ENCODE peak calls at places on chromosomes 13 and 19, in nine cellular contexts. F is choroid plexus epithelial cell, W is GM23338, E is colonic mucosa, P is epithelial cell of esophagus, J is lower leg skin, K is fibroblast of pulmonary artery, I is astrocyte of the spinal cord, S is IMR-90. Y is an unnamed sample.

GRCh38 chr13:112605531-112605990 is 17.6 kb upstream of the TUBGCP3 start:
- DNase-seq in F (no peak), W (peak; percentile 44), E (no peak), P (no peak), J (no peak), K (no peak), I (no peak), S (no peak), Y (no peak)

GRCh38 chr19:43562211-43562697 is 13.1 kb downstream of the XRCC1 start:
- DNase-seq in F (no peak), W (no peak), E (no peak), P (no peak), J (no peak), K (no peak), I (no peak), S (no peak), Y (no peak)

GRCh38 chr19:41431426-41432386 is 4.5 kb upstream of the B3GNT8 start:
- DNase-seq in F (peak; percentile 74), W (peak; percentile 51), E (no peak), P (peak; percentile 46), J (no peak), K (peak; percentile 52), I (peak; percentile 14), S (peak; percentile 31), Y (no peak)

GRCh38 chr19:16741084-16741483 is 21.4 kb downstream of the NWD1 start:
- DNase-seq in F (no peak), W (no peak), E (no peak), P (no peak), J (no peak), K (no peak), I (no peak), S (no peak), Y (no peak)

GRCh38 chr19:48975947-48976847 is 11.1 kb downstream of the FTL start:
- DNase-seq in F (peak; percentile 40), W (peak; percentile 93), E (no peak), P (no peak), J (no peak), K (no peak), I (no peak), S (no peak), Y (no peak)

GRCh38 chr19:33080761-33081681 is at the start of gene GPATCH1:
- DNase-seq in F (peak; percentile 82), W (peak; percentile 97), E (peak; percentile 95), P (peak; percentile 86), J (peak; percentile 83), K (peak; percentile 83), I (peak; percentile 84), S (peak; percentile 73), Y (peak; percentile 60)

GRCh38 chr13:73351730-73352129 is 292.9 kb downstream of the KLF5 start:
- DNase-seq in F (no peak), W (no peak), E (no peak), P (no peak), J (no peak), K (no peak), I (no peak), S (no peak), Y (no peak)

GRCh38 chr13:50829226-50829625 is 14.3 kb downstream of the DLEU7 start:
- DNase-seq in F (no peak), W (no peak), E (no peak), P (peak; percentile 56), J (no peak), K (no peak), I (no peak), S (no peak), Y (no peak)

GRCh38 chr13:78160793-78161192 is 242.2 kb upstream of the EDNRB start:
- DNase-seq in F (peak; percentile 70), W (no peak), E (no peak), P (peak; percentile 29), J (no peak), K (peak; percentile 32), I (peak; percentile 70), S (peak; percentile 88), Y (peak; percentile 66)

GRCh38 chr13:112690242-112690943 is 555 bp downstream of the ATP11A start:
- DNase-seq in F (peak; percentile 23), W (peak; percentile 64), E (peak; percentile 47), P (peak; percentile 27), J (no peak), K (peak; percentile 35), I (peak; percentile 26), S (peak; percentile 44), Y (peak; percentile 3)

GRCh38 chr19:58558066-58558622 is at the start of gene UBE2M:
- DNase-seq in F (peak; percentile 64), W (peak; percentile 63), E (peak; percentile 59), P (peak; percentile 68), J (no peak), K (peak; percentile 39), I (peak; percentile 35), S (no peak), Y (no peak)

GRCh38 chr19:7515091-7515470 is 822 bp upstream of the ZNF358 start:
- DNase-seq in F (no peak), W (no peak), E (peak; percentile 45), P (no peak), J (no peak), K (no peak), I (no peak), S (peak; percentile 66), Y (no peak)

GRCh38 chr13:26254583-26255102 is 714 bp downstream of the CDK8 start:
- DNase-seq in F (peak; percentile 52), W (peak; percentile 73), E (peak; percentile 65), P (peak; percentile 72), J (peak; percentile 17), K (peak; percentile 36), I (peak; percentile 39), S (peak; percentile 31), Y (no peak)
- TF ChIP-seq CTCF in F (peak; percentile 2), W (no peak), E (no peak), P (no peak), J (no peak), K (no peak), I (no peak), S (peak; percentile 6), Y (no peak)

DNA sequence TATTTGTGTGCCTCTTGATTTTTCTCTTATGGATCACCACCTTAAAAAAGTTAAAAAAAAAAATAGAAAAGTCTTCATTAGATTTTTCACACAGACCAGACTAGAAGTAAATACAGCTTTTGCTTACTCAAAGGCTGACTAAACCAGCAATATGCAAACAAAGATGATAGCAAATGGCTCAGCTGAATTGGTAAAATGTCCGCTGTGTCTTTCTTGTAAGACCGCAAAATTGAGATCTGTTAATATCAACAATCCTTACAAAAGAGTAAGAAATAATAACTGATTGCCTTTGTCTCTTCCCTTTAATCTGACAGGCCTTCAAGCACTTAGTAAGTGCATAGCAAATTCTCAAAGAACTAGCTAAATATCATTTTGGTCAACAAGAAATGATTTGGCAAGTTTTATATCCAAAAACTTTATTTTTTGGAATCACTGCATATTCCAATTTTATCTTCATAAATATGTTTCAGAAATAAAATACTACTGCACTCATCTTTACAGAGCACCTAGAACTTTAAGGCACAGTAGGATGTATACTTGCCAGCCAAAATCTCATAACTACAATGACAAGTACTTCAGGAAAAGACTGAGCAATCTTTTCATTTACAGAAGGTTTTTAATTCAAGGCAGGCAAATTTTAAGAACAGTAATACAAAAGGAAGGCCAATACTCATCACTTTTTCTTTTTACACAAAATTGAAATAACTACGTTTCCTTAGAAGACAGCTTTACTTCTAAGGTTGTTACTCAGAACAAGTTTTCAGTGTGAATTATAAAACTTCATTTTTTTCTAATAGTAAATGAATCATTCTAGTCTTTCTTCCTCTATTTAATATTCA is 1.2 kb downstream of the ELF1 start:
- DNase-seq in F (no peak), W (no peak), E (no peak), P (peak; percentile 66), J (no peak), K (no peak), I (no peak), S (peak; percentile 19), Y (no peak)
- H3K4me3 ChIP-seq in F (no peak overlapping the region), W (no peak overlapping the region), E (peak overlapping the region; percentile 33), P (peak overlapping the region; percentile 61), J (no peak overlapping the region), K (no peak overlapping the region), I (no peak overlapping the region), S (no peak overlapping the region), Y (no peak overlapping the region)

GRCh38 chr13:114341003-114341777 is 26.9 kb downstream of the CHAMP1 start:
- DNase-seq in F (no peak), W (peak; percentile 38), E (no peak), P (no peak), J (no peak), K (no peak), I (no peak), S (no peak), Y (no peak)

GRCh38 chr13:114334305-114335053 is 20.2 kb downstream of the CHAMP1 start:
- DNase-seq in F (no peak), W (no peak), E (no peak), P (no peak), J (no peak), K (no peak), I (no peak), S (no peak), Y (no peak)

GRCh38 chr13:114338959-114339358 is 24.7 kb downstream of the CHAMP1 start:
- DNase-seq in F (no peak), W (no peak), E (no peak), P (no peak), J (no peak), K (no peak), I (no peak), S (no peak), Y (no peak)

DNA sequence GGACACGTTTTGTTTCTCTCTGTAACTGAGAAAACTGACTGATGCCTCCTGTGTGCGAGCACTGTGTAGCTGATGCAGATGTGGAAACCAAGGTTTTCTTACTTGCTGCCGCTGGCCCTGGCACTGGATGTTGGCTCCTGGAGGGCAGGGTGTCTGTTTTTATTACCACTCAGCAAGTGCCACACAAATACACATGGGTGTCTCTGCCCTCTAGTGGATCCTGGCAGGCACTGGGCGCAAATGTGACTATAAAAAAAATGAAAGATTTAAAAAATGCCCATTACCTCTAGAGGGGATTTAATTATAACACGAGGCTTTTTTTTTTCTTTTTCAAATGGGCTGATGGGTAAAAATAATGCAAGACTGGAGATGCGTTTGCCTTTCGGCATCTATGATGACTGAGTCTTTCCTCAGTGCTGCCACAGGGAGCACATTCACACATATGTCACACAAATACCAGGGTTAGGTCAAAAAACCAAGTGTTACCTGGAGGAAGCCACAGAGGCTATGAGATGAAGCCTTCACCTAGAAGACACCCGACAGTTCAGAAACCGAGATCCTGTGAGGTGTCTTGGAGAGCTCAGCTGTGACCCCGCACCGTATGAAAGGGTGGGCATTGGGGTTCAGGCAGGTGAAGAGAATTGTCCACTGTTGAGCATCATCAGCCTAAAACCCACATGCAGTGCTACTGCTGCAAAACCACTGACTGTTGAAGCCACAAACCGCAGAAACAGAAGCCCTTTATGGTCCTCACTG is 25.7 kb downstream of the CHAMP1 start:
- DNase-seq in F (peak; percentile 58), W (peak; percentile 47), E (peak; percentile 34), P (peak; percentile 51), J (no peak), K (peak; percentile 54), I (peak; percentile 22), S (peak; percentile 30), Y (peak; percentile 5)
- TF ChIP-seq CTCF in F (peak; percentile 77), W (peak; percentile 70), E (peak; percentile 68), P (peak; percentile 78), J (no peak), K (peak; percentile 74), I (peak; percentile 73), S (peak; percentile 61), Y (peak; percentile 75)

DNA sequence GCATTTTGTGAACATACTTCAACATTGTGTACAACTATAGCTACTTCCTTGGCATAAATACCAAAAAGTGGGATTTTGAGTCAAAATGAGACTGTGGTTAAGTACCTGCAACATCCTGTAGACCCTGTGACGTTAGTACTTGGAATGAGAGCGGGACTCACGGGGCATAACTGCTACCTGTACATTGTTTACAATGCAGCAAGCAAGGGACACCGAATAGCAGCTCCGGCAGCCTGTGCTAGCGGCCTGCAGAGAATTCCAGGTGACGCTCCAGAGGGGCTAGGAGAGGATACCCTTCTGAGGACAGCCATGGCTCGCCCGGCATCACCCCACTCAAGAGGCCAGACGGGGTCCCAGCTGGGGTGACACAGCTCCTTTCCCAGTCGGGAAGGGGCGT is 821 bp upstream of the ZNF331 start:
- DNase-seq in F (no peak), W (no peak), E (no peak), P (no peak), J (no peak), K (no peak), I (no peak), S (no peak), Y (no peak)
- H3K4me3 ChIP-seq in F (peak overlapping the region; percentile 87), W (peak overlapping the region; percentile 71), E (peak overlapping the region; percentile 65), P (peak overlapping the region; percentile 71), J (peak overlapping the region; percentile 70), K (peak overlapping the region; percentile 64), I (peak overlapping the region; percentile 71), S (peak overlapping the region; percentile 76), Y (peak overlapping the region; percentile 68)

Y was measured in astrocyte of the cerebellum.